ENCODE peak calls at places on chromosomes 16 and 17, in four cellular contexts. D, H, J and O are unnamed samples.

GRCh38 chr16:75401697-75402096 is 31.6 kb downstream of the CFDP1 start:
- ATAC-seq in D (no peak), H (peak), J (no peak), O (no peak)

GRCh38 chr17:3034578-3034920 is 28.9 kb downstream of the OR1D5 start:
- ATAC-seq in J (no peak), D (no peak), H (no peak), O (no peak)

GRCh38 chr17:35028531-35029262 is 34.8 kb downstream of the RFFL start:
- ATAC-seq in D (no peak), H (no peak), J (no peak), O (no peak)

GRCh38 chr16:20610892-20611349 is 34.8 kb upstream of the ACSM2B start:
- ATAC-seq in H (no peak), J (no peak), D (no peak), O (no peak)

GRCh38 chr16:84593825-84594724 is 23.8 kb downstream of the COTL1 start:
- ATAC-seq in D (no peak), H (peak), J (peak), O (no peak)

GRCh38 chr17:38578641-38579480 is 26.9 kb downstream of the SRCIN1 start:
- ATAC-seq in H (no peak), J (no peak), D (no peak), O (no peak)

GRCh38 chr16:80526418-80527061 is 14.3 kb upstream of the DYNLRB2 start:
- ATAC-seq in H (peak), D (peak), J (peak), O (peak)

GRCh38 chr17:68391561-68392268 is 65.6 kb downstream of the WIPI1 start:
- ATAC-seq in J (no peak), D (no peak), H (no peak), O (no peak)

GRCh38 chr17:29549169-29549935 is 17.5 kb downstream of the ABHD15 start:
- ATAC-seq in D (no peak), H (no peak), J (peak), O (peak)

GRCh38 chr17:68512967-68513474 is 791 bp downstream of the PRKAR1A start:
- ATAC-seq in J (no peak), D (peak), H (no peak), O (peak)

GRCh38 chr17:42337442-42337841 is 49.1 kb downstream of the STAT5A start:
- ATAC-seq in H (no peak), D (no peak), J (peak), O (no peak)

GRCh38 chr17:83104577-83105505 is 25.4 kb downstream of the METRNL start:
- ATAC-seq in D (no peak), H (no peak), J (no peak), O (no peak)